ENCODE peak calls at places on chromosome 4, in eight cellular contexts. F is right cardiac atrium; D is kidney epithelial cell; U is GDM1; Q is RPMI8226; K is activated CD8-positive, alpha-beta T cell treated with anti-CD3 and anti-CD28 coated beads, Interleukin-2, amount 10 ng/mL, durations not matched to agents 7 days and 5 days; A is lower leg skin; R is progenitor cell of endocrine pancreas. T is an unnamed sample.

GRCh38 chr4:160175064-160175643 is 1072.3 kb downstream of the RAPGEF2 start:
- DNase-seq in F (no peak), D (no peak), U (no peak), Q (no peak), K (no peak), A (no peak), R (no peak), T (no peak)

GRCh38 chr4:87704000-87704399 is 53.9 kb downstream of the DMP1 start:
- DNase-seq in F (no peak), D (no peak), U (no peak), Q (no peak), K (no peak), A (no peak), R (no peak), T (no peak)

GRCh38 chr4:2390780-2391490 is 27.5 kb downstream of the ZFYVE28 start:
- DNase-seq in F (no peak), D (no peak), U (no peak), Q (no peak), K (no peak), A (no peak), R (no peak), T (no peak)

GRCh38 chr4:3115637-3116300 is 41.3 kb downstream of the HTT start:
- DNase-seq in F (no peak), D (no peak), U (no peak), Q (no peak), K (no peak), A (no peak), R (no peak), T (no peak)

GRCh38 chr4:79964020-79964714 is 108.9 kb downstream of the ANTXR2 start:
- DNase-seq in F (no peak), D (no peak), U (no peak), Q (no peak), K (no peak), A (no peak), R (no peak), T (no peak)

GRCh38 chr4:84159767-84160166 is 339.3 kb downstream of the NKX6-1 start:
- DNase-seq in F (no peak), D (no peak), U (no peak), Q (peak; percentile 18), K (no peak), A (no peak), R (no peak), T (no peak)

GRCh38 chr4:109754093-109754857 is 24.4 kb upstream of the PLA2G12A start:
- DNase-seq in F (no peak), D (no peak), U (no peak), Q (no peak), K (peak; percentile 36), A (no peak), R (no peak), T (no peak)

GRCh38 chr4:26522478-26522877 is 32.2 kb upstream of the CCKAR start:
- DNase-seq in F (no peak), D (no peak), U (no peak), Q (no peak), K (no peak), A (no peak), R (no peak), T (no peak)

GRCh38 chr4:80336582-80336981 is 1.1 kb downstream of the CFAP299 start:
- DNase-seq in F (no peak), D (peak; percentile 7), U (no peak), Q (no peak), K (no peak), A (no peak), R (no peak), T (no peak)

GRCh38 chr4:169115897-169116254 is 105.8 kb upstream of the CBR4 start:
- DNase-seq in F (no peak), D (peak; percentile 98), U (no peak), Q (no peak), K (no peak), A (no peak), R (no peak), T (no peak)

GRCh38 chr4:101262683-101263082 is 84.6 kb downstream of the PPP3CA start:
- DNase-seq in F (no peak), D (no peak), U (no peak), Q (no peak), K (no peak), A (no peak), R (no peak), T (no peak)

GRCh38 chr4:90495211-90495610 is 368.0 kb downstream of the CCSER1 start:
- DNase-seq in F (no peak), D (no peak), U (no peak), Q (no peak), K (no peak), A (no peak), R (no peak), T (no peak)

GRCh38 chr4:31741321-31741720 is 1021.2 kb downstream of the PCDH7 start:
- DNase-seq in F (no peak), D (no peak), U (no peak), Q (no peak), K (no peak), A (no peak), R (no peak), T (no peak)

GRCh38 chr4:18202510-18202909 is 181.0 kb upstream of the LCORL start:
- DNase-seq in F (no peak), D (no peak), U (no peak), Q (no peak), K (no peak), A (no peak), R (no peak), T (no peak)

GRCh38 chr4:54067163-54067562 is 2.8 kb upstream of the CHIC2 start:
- DNase-seq in F (peak; percentile 77), D (peak; percentile 41), U (no peak), Q (no peak), K (no peak), A (peak; percentile 88), R (no peak), T (peak; percentile 81)

GRCh38 chr4:134531013-134531412 is 329.4 kb upstream of the PABPC4L start:
- DNase-seq in F (no peak), D (no peak), U (no peak), Q (no peak), K (no peak), A (no peak), R (no peak), T (no peak)

GRCh38 chr4:1160351-1160750 is 12.0 kb downstream of the SPON2 start:
- DNase-seq in F (no peak), D (no peak), U (no peak), Q (no peak), K (no peak), A (no peak), R (no peak), T (no peak)

GRCh38 chr4:105192474-105192873 is 45.8 kb downstream of the TET2 start:
- DNase-seq in F (no peak), D (no peak), U (no peak), Q (no peak), K (no peak), A (no peak), R (no peak), T (no peak)

GRCh38 chr4:38837849-38838248 is 18.8 kb downstream of the TLR6 start:
- DNase-seq in F (no peak), D (no peak), U (no peak), Q (no peak), K (no peak), A (no peak), R (no peak), T (no peak)

GRCh38 chr4:2248821-2249261 is 6.9 kb upstream of the HAUS3 start:
- DNase-seq in F (peak; percentile 14), D (no peak), U (no peak), Q (no peak), K (peak; percentile 16), A (peak; percentile 81), R (no peak), T (no peak)

GRCh38 chr4:159232465-159233106 is 129.7 kb downstream of the RAPGEF2 start:
- DNase-seq in F (no peak), D (no peak), U (no peak), Q (no peak), K (no peak), A (no peak), R (no peak), T (no peak)

GRCh38 chr4:116702949-116703348 is 382.4 kb downstream of the TRAM1L1 start:
- DNase-seq in F (no peak), D (no peak), U (no peak), Q (peak; percentile 11), K (no peak), A (no peak), R (no peak), T (no peak)

GRCh38 chr4:93416337-93417102 is 412.0 kb upstream of the ATOH1 start:
- DNase-seq in F (no peak), D (no peak), U (no peak), Q (no peak), K (no peak), A (no peak), R (no peak), T (no peak)

GRCh38 chr4:105714071-105714521 is 5.5 kb downstream of the GSTCD start:
- DNase-seq in F (no peak), D (no peak), U (peak; percentile 8), Q (peak; percentile 69), K (no peak), A (no peak), R (no peak), T (no peak)

GRCh38 chr4:66577922-66578321 is 907.6 kb upstream of the EPHA5 start:
- DNase-seq in F (no peak), D (no peak), U (no peak), Q (no peak), K (no peak), A (no peak), R (no peak), T (no peak)

GRCh38 chr4:53601251-53601764 is 10.0 kb upstream of the LNX1 start:
- DNase-seq in F (peak; percentile 19), D (no peak), U (no peak), Q (peak; percentile 40), K (no peak), A (no peak), R (no peak), T (no peak)

GRCh38 chr4:7158081-7158750 is 34.1 kb upstream of the SORCS2 start:
- DNase-seq in F (no peak), D (no peak), U (no peak), Q (no peak), K (no peak), A (peak; percentile 40), R (no peak), T (no peak)

GRCh38 chr4:169818063-169818679 is 60.4 kb upstream of the HPF1 start:
- DNase-seq in F (no peak), D (no peak), U (peak; percentile 62), Q (no peak), K (no peak), A (no peak), R (no peak), T (no peak)

GRCh38 chr4:8316911-8317351 is 47.4 kb downstream of the HTRA3 start:
- DNase-seq in F (no peak), D (no peak), U (no peak), Q (no peak), K (no peak), A (peak; percentile 78), R (no peak), T (peak; percentile 3)

GRCh38 chr4:18185491-18185890 is 163.9 kb upstream of the LCORL start:
- DNase-seq in F (no peak), D (no peak), U (no peak), Q (no peak), K (no peak), A (no peak), R (no peak), T (no peak)

GRCh38 chr4:142549726-142550463 is 296.2 kb downstream of the INPP4B start:
- DNase-seq in F (no peak), D (peak; percentile 92), U (peak; percentile 50), Q (no peak), K (no peak), A (no peak), R (no peak), T (no peak)

GRCh38 chr4:76990288-76991080 is 40.9 kb downstream of the SEPTIN11 start:
- DNase-seq in F (no peak), D (no peak), U (no peak), Q (no peak), K (no peak), A (no peak), R (no peak), T (no peak)

GRCh38 chr4:173752610-173753009 is 222.6 kb upstream of the HAND2 start:
- DNase-seq in F (no peak), D (no peak), U (peak; percentile 22), Q (peak; percentile 35), K (peak; percentile 49), A (no peak), R (no peak), T (no peak)

GRCh38 chr4:149443537-149443936 is 372.1 kb downstream of the IQCM start:
- DNase-seq in F (no peak), D (no peak), U (no peak), Q (no peak), K (no peak), A (no peak), R (no peak), T (no peak)

T was measured in ascending aorta.